ENCODE peak calls at places on chromosome 17, in seven cellular contexts. One of them, this sample, is unnamed.

GRCh38 chr17:50087246-50087911 is 7.8 kb upstream of the PDK2 start:
- DNase-seq in lower lobe of right lung: peak
- DNase-seq in A549: peak
- DNase-seq in body of pancreas: peak
- DNase-seq in fibroblast of the aortic adventitia: peak
- DNase-seq in kidney epithelial cell: no peak
- DNase-seq in transverse colon: peak
- DNase-seq in this sample: peak

GRCh38 chr17:41551370-41551769 is 20.5 kb downstream of the KRT9 start:
- DNase-seq in lower lobe of right lung: no peak
- DNase-seq in kidney epithelial cell: no peak
- DNase-seq in body of pancreas: no peak
- DNase-seq in transverse colon: no peak
- DNase-seq in fibroblast of the aortic adventitia: peak
- DNase-seq in A549: no peak
- DNase-seq in this sample: no peak

GRCh38 chr17:27608330-27609230 is 22.4 kb upstream of the LGALS9 start:
- DNase-seq in kidney epithelial cell: no peak
- DNase-seq in fibroblast of the aortic adventitia: no peak
- DNase-seq in lower lobe of right lung: no peak
- DNase-seq in A549: no peak
- DNase-seq in transverse colon: no peak
- DNase-seq in body of pancreas: no peak
- DNase-seq in this sample: no peak

GRCh38 chr17:4658478-4659305 is 17.2 kb upstream of the ALOX15 start:
- DNase-seq in body of pancreas: no peak
- DNase-seq in kidney epithelial cell: peak
- DNase-seq in lower lobe of right lung: no peak
- DNase-seq in A549: no peak
- DNase-seq in fibroblast of the aortic adventitia: peak
- DNase-seq in transverse colon: no peak
- DNase-seq in this sample: no peak

GRCh38 chr17:3879181-3879580 is 13.7 kb downstream of the CAMKK1 start:
- DNase-seq in kidney epithelial cell: no peak
- DNase-seq in A549: no peak
- DNase-seq in transverse colon: no peak
- DNase-seq in fibroblast of the aortic adventitia: peak
- DNase-seq in body of pancreas: peak
- DNase-seq in lower lobe of right lung: no peak
- DNase-seq in this sample: no peak

GRCh38 chr17:38566666-38567031 is 39.1 kb downstream of the SRCIN1 start:
- DNase-seq in transverse colon: no peak
- DNase-seq in body of pancreas: no peak
- DNase-seq in fibroblast of the aortic adventitia: no peak
- DNase-seq in A549: no peak
- DNase-seq in kidney epithelial cell: no peak
- DNase-seq in lower lobe of right lung: no peak
- DNase-seq in this sample: no peak

GRCh38 chr17:2863204-2863603 is 67.0 kb downstream of the RAP1GAP2 start:
- DNase-seq in body of pancreas: peak
- DNase-seq in transverse colon: no peak
- DNase-seq in lower lobe of right lung: no peak
- DNase-seq in A549: no peak
- DNase-seq in kidney epithelial cell: no peak
- DNase-seq in fibroblast of the aortic adventitia: no peak
- DNase-seq in this sample: no peak

GRCh38 chr17:81328925-81329278 is 33.8 kb upstream of the SLC38A10 start:
- DNase-seq in lower lobe of right lung: no peak
- DNase-seq in transverse colon: no peak
- DNase-seq in A549: peak
- DNase-seq in body of pancreas: no peak
- DNase-seq in kidney epithelial cell: no peak
- DNase-seq in fibroblast of the aortic adventitia: peak
- DNase-seq in this sample: peak

GRCh38 chr17:13490906-13491502 is 110.7 kb downstream of the HS3ST3A1 start:
- DNase-seq in fibroblast of the aortic adventitia: no peak
- DNase-seq in transverse colon: no peak
- DNase-seq in A549: no peak
- DNase-seq in body of pancreas: no peak
- DNase-seq in kidney epithelial cell: no peak
- DNase-seq in lower lobe of right lung: no peak
- DNase-seq in this sample: no peak

GRCh38 chr17:19750835-19751234 is 2.7 kb upstream of the ALDH3A1 start:
- DNase-seq in A549: peak
- DNase-seq in kidney epithelial cell: no peak
- DNase-seq in lower lobe of right lung: no peak
- DNase-seq in body of pancreas: no peak
- DNase-seq in transverse colon: no peak
- DNase-seq in fibroblast of the aortic adventitia: no peak
- DNase-seq in this sample: no peak

GRCh38 chr17:42774066-42774750 is 959 bp downstream of the VPS25 start:
- DNase-seq in kidney epithelial cell: no peak
- DNase-seq in transverse colon: no peak
- DNase-seq in body of pancreas: no peak
- DNase-seq in fibroblast of the aortic adventitia: no peak
- DNase-seq in A549: no peak
- DNase-seq in lower lobe of right lung: no peak
- DNase-seq in this sample: no peak

GRCh38 chr17:79870540-79870939 is 31.3 kb upstream of the CBX4 start:
- DNase-seq in transverse colon: no peak
- DNase-seq in lower lobe of right lung: peak
- DNase-seq in A549: no peak
- DNase-seq in body of pancreas: no peak
- DNase-seq in kidney epithelial cell: no peak
- DNase-seq in fibroblast of the aortic adventitia: no peak
- DNase-seq in this sample: no peak

GRCh38 chr17:50062323-50063243 is 6.7 kb downstream of the ITGA3 start:
- DNase-seq in lower lobe of right lung: peak
- DNase-seq in A549: peak
- DNase-seq in transverse colon: peak
- DNase-seq in kidney epithelial cell: peak
- DNase-seq in fibroblast of the aortic adventitia: peak
- DNase-seq in body of pancreas: peak
- DNase-seq in this sample: peak

GRCh38 chr17:43536236-43537088 is 9.7 kb downstream of the ETV4 start:
- DNase-seq in A549: no peak
- DNase-seq in lower lobe of right lung: no peak
- DNase-seq in transverse colon: no peak
- DNase-seq in fibroblast of the aortic adventitia: peak
- DNase-seq in body of pancreas: no peak
- DNase-seq in kidney epithelial cell: no peak
- DNase-seq in this sample: no peak

GRCh38 chr17:16486373-16487250 is 5.4 kb downstream of the LRRC75A start:
- DNase-seq in body of pancreas: peak
- DNase-seq in kidney epithelial cell: peak
- DNase-seq in A549: peak
- DNase-seq in lower lobe of right lung: peak
- DNase-seq in transverse colon: peak
- DNase-seq in fibroblast of the aortic adventitia: peak
- DNase-seq in this sample: peak

GRCh38 chr17:59425085-59425901 is 93.8 kb downstream of the YPEL2 start:
- DNase-seq in kidney epithelial cell: no peak
- DNase-seq in lower lobe of right lung: peak
- DNase-seq in A549: no peak
- DNase-seq in body of pancreas: no peak
- DNase-seq in fibroblast of the aortic adventitia: peak
- DNase-seq in transverse colon: peak
- DNase-seq in this sample: no peak

GRCh38 chr17:34201767-34202166 is 53.3 kb upstream of the CCL2 start:
- DNase-seq in body of pancreas: no peak
- DNase-seq in fibroblast of the aortic adventitia: no peak
- DNase-seq in kidney epithelial cell: no peak
- DNase-seq in lower lobe of right lung: no peak
- DNase-seq in transverse colon: no peak
- DNase-seq in A549: no peak
- DNase-seq in this sample: no peak

GRCh38 chr17:45413498-45413923 is 19.2 kb downstream of the ARHGAP27 start:
- DNase-seq in fibroblast of the aortic adventitia: no peak
- DNase-seq in A549: no peak
- DNase-seq in body of pancreas: peak
- DNase-seq in kidney epithelial cell: no peak
- DNase-seq in transverse colon: peak
- DNase-seq in lower lobe of right lung: peak
- DNase-seq in this sample: peak

GRCh38 chr17:1629647-1630310 is 1.1 kb upstream of the SLC43A2 start:
- DNase-seq in transverse colon: peak
- DNase-seq in kidney epithelial cell: no peak
- DNase-seq in body of pancreas: peak
- DNase-seq in A549: peak
- DNase-seq in lower lobe of right lung: peak
- DNase-seq in fibroblast of the aortic adventitia: peak
- DNase-seq in this sample: peak

GRCh38 chr17:36529121-36529520 is 5.5 kb downstream of the MYO19 start:
- DNase-seq in transverse colon: no peak
- DNase-seq in body of pancreas: no peak
- DNase-seq in A549: peak
- DNase-seq in kidney epithelial cell: no peak
- DNase-seq in fibroblast of the aortic adventitia: peak
- DNase-seq in lower lobe of right lung: no peak
- DNase-seq in this sample: no peak

GRCh38 chr17:63595132-63595531 is 5.6 kb upstream of the TACO1 start:
- DNase-seq in kidney epithelial cell: no peak
- DNase-seq in A549: no peak
- DNase-seq in body of pancreas: no peak
- DNase-seq in lower lobe of right lung: no peak
- DNase-seq in transverse colon: no peak
- DNase-seq in fibroblast of the aortic adventitia: no peak
- DNase-seq in this sample: no peak

GRCh38 chr17:74742153-74742515 is 5.1 kb downstream of the RAB37 start:
- DNase-seq in fibroblast of the aortic adventitia: no peak
- DNase-seq in body of pancreas: no peak
- DNase-seq in transverse colon: peak
- DNase-seq in A549: no peak
- DNase-seq in lower lobe of right lung: no peak
- DNase-seq in kidney epithelial cell: no peak
- DNase-seq in this sample: no peak

GRCh38 chr17:80124351-80124981 is 22.5 kb downstream of the EIF4A3 start:
- DNase-seq in lower lobe of right lung: no peak
- DNase-seq in fibroblast of the aortic adventitia: peak
- DNase-seq in kidney epithelial cell: peak
- DNase-seq in A549: peak
- DNase-seq in transverse colon: no peak
- DNase-seq in body of pancreas: peak
- DNase-seq in this sample: peak

GRCh38 chr17:77728022-77728671 is 230.4 kb upstream of the TNRC6C start:
- DNase-seq in kidney epithelial cell: no peak
- DNase-seq in A549: peak
- DNase-seq in lower lobe of right lung: no peak
- DNase-seq in transverse colon: no peak
- DNase-seq in body of pancreas: peak
- DNase-seq in fibroblast of the aortic adventitia: peak
- DNase-seq in this sample: no peak

GRCh38 chr17:73196500-73196899 is 3.6 kb downstream of the COG1 start:
- DNase-seq in lower lobe of right lung: peak
- DNase-seq in A549: peak
- DNase-seq in fibroblast of the aortic adventitia: peak
- DNase-seq in transverse colon: peak
- DNase-seq in kidney epithelial cell: no peak
- DNase-seq in body of pancreas: peak
- DNase-seq in this sample: no peak
- TF ChIP-seq CTCF in lower lobe of right lung: peak
- TF ChIP-seq CTCF in A549: peak
- TF ChIP-seq CTCF in fibroblast of the aortic adventitia: peak
- TF ChIP-seq CTCF in transverse colon: peak
- TF ChIP-seq CTCF in kidney epithelial cell: peak
- TF ChIP-seq CTCF in body of pancreas: peak
- TF ChIP-seq CTCF in this sample: no peak

DNA sequence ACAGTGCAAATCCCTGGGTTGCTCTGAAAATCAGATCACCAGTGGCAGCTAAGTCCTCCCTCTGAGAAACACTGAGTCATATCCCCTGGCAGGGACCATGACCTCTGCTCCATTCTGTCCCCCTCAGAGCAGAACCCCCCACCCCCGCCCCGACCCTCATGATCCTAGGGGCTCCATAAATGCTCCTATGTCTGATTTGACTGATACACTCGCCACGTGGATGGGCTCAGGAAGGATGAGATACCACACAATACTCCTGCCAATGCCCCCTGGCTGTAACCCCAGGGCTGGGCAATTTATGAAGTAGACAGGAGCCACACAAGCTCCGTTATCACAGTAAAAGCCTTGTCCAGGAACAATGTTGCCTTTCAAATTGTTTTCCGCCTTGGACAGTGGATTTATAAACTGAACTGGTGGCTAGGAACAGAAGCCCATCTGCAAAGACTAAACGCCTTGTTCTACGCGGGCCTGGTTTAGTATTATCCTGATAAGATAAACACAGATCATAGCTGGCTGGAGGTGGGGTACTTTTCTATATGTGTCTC is 394.8 kb downstream of the SLC39A11 start:
- DNase-seq in transverse colon: no peak
- DNase-seq in fibroblast of the aortic adventitia: no peak
- DNase-seq in kidney epithelial cell: no peak
- DNase-seq in body of pancreas: peak
- DNase-seq in lower lobe of right lung: no peak
- DNase-seq in A549: no peak
- DNase-seq in this sample: no peak
- TF ChIP-seq CTCF in transverse colon: no peak
- TF ChIP-seq CTCF in fibroblast of the aortic adventitia: no peak
- TF ChIP-seq CTCF in kidney epithelial cell: no peak
- TF ChIP-seq CTCF in body of pancreas: no peak
- TF ChIP-seq CTCF in lower lobe of right lung: no peak
- TF ChIP-seq CTCF in A549: no peak
- TF ChIP-seq CTCF in this sample: no peak

GRCh38 chr17:32007463-32008298 is 498 bp downstream of the LRRC37B start:
- DNase-seq in lower lobe of right lung: peak
- DNase-seq in transverse colon: peak
- DNase-seq in body of pancreas: peak
- DNase-seq in A549: peak
- DNase-seq in fibroblast of the aortic adventitia: peak
- DNase-seq in kidney epithelial cell: no peak
- DNase-seq in this sample: peak
- TF ChIP-seq CTCF in lower lobe of right lung: no peak
- TF ChIP-seq CTCF in transverse colon: no peak
- TF ChIP-seq CTCF in body of pancreas: no peak
- TF ChIP-seq CTCF in A549: no peak
- TF ChIP-seq CTCF in fibroblast of the aortic adventitia: no peak
- TF ChIP-seq CTCF in kidney epithelial cell: no peak
- TF ChIP-seq CTCF in this sample: no peak

GRCh38 chr17:72924181-72924580 is 168.3 kb downstream of the SLC39A11 start:
- DNase-seq in body of pancreas: no peak
- DNase-seq in kidney epithelial cell: no peak
- DNase-seq in lower lobe of right lung: no peak
- DNase-seq in A549: no peak
- DNase-seq in fibroblast of the aortic adventitia: no peak
- DNase-seq in transverse colon: no peak
- DNase-seq in this sample: no peak

GRCh38 chr17:72927760-72928159 is 164.7 kb downstream of the SLC39A11 start:
- DNase-seq in kidney epithelial cell: no peak
- DNase-seq in transverse colon: no peak
- DNase-seq in fibroblast of the aortic adventitia: no peak
- DNase-seq in lower lobe of right lung: no peak
- DNase-seq in A549: no peak
- DNase-seq in body of pancreas: no peak
- DNase-seq in this sample: no peak

GRCh38 chr17:72927146-72927545 is 165.3 kb downstream of the SLC39A11 start:
- DNase-seq in body of pancreas: no peak
- DNase-seq in kidney epithelial cell: peak
- DNase-seq in A549: no peak
- DNase-seq in lower lobe of right lung: no peak
- DNase-seq in transverse colon: no peak
- DNase-seq in fibroblast of the aortic adventitia: no peak
- DNase-seq in this sample: no peak

GRCh38 chr17:72928454-72929136 is 163.9 kb downstream of the SLC39A11 start:
- DNase-seq in kidney epithelial cell: no peak
- DNase-seq in A549: no peak
- DNase-seq in body of pancreas: no peak
- DNase-seq in transverse colon: no peak
- DNase-seq in lower lobe of right lung: no peak
- DNase-seq in fibroblast of the aortic adventitia: no peak
- DNase-seq in this sample: peak

GRCh38 chr17:72926171-72926570 is 166.3 kb downstream of the SLC39A11 start:
- DNase-seq in lower lobe of right lung: no peak
- DNase-seq in body of pancreas: no peak
- DNase-seq in fibroblast of the aortic adventitia: no peak
- DNase-seq in transverse colon: no peak
- DNase-seq in kidney epithelial cell: no peak
- DNase-seq in A549: no peak
- DNase-seq in this sample: no peak
- TF ChIP-seq CTCF in lower lobe of right lung: no peak
- TF ChIP-seq CTCF in body of pancreas: no peak
- TF ChIP-seq CTCF in fibroblast of the aortic adventitia: no peak
- TF ChIP-seq CTCF in transverse colon: no peak
- TF ChIP-seq CTCF in kidney epithelial cell: no peak
- TF ChIP-seq CTCF in A549: no peak
- TF ChIP-seq CTCF in this sample: no peak

This sample was measured in Calu3.